ENCODE peak calls at places on chromosome 3, in five cellular contexts. K, C, Y, R and B are unnamed samples.

GRCh38 chr3:104742044-104742443 is 624.7 kb upstream of the ALCAM start:
- DNase-seq in K (no peak), C (no peak), Y (no peak), R (no peak), B (no peak)

GRCh38 chr3:57397175-57398026 is 104.9 kb upstream of the ASB14 start:
- DNase-seq in K (peak), C (peak), Y (peak), R (peak), B (peak)

GRCh38 chr3:73623316-73623715 is 1.4 kb downstream of the PDZRN3 start:
- DNase-seq in K (no peak), C (no peak), Y (peak), R (no peak), B (no peak)

GRCh38 chr3:108835101-108835500 is 12.5 kb downstream of the TRAT1 start:
- DNase-seq in K (no peak), C (no peak), Y (no peak), R (no peak), B (no peak)

GRCh38 chr3:17384567-17385296 is 357.7 kb downstream of the TBC1D5 start:
- DNase-seq in K (no peak), C (no peak), Y (peak), R (no peak), B (no peak)

GRCh38 chr3:67009716-67010115 is 11.6 kb downstream of the KBTBD8 start:
- DNase-seq in K (no peak), C (no peak), Y (no peak), R (no peak), B (no peak)

GRCh38 chr3:126982125-126982521 is 792 bp upstream of the PLXNA1 start:
- DNase-seq in K (peak), C (peak), Y (peak), R (peak), B (no peak)

GRCh38 chr3:169454823-169455222 is 208.7 kb downstream of the MECOM start:
- DNase-seq in K (no peak), C (no peak), Y (peak), R (no peak), B (no peak)

GRCh38 chr3:59463253-59463652 is 413.4 kb upstream of the CFAP20DC start:
- DNase-seq in K (no peak), C (no peak), Y (no peak), R (no peak), B (no peak)

GRCh38 chr3:108406661-108407206 is 103.7 kb downstream of the MYH15 start:
- DNase-seq in K (no peak), C (peak), Y (peak), R (no peak), B (peak)

GRCh38 chr3:89692601-89693000 is 585.2 kb downstream of the EPHA3 start:
- DNase-seq in K (no peak), C (no peak), Y (peak), R (no peak), B (no peak)

GRCh38 chr3:86969500-86970189 is 21.3 kb downstream of the VGLL3 start:
- DNase-seq in K (peak), C (peak), Y (peak), R (peak), B (no peak)

GRCh38 chr3:67059443-67059842 is 61.3 kb downstream of the KBTBD8 start:
- DNase-seq in K (no peak), C (no peak), Y (no peak), R (no peak), B (no peak)

GRCh38 chr3:160179906-160180305 is 45.3 kb upstream of the C3orf80 start:
- DNase-seq in K (no peak), C (no peak), Y (no peak), R (no peak), B (no peak)

GRCh38 chr3:148820885-148821284 is 6.7 kb upstream of the CPB1 start:
- DNase-seq in K (peak), C (no peak), Y (no peak), R (no peak), B (no peak)

GRCh38 chr3:69902386-69902785 is 97.1 kb upstream of the SAMMSON start:
- DNase-seq in K (no peak), C (no peak), Y (no peak), R (no peak), B (no peak)

GRCh38 chr3:107846282-107846852 is 244.5 kb downstream of the CD47 start:
- DNase-seq in K (peak), C (peak), Y (peak), R (peak), B (peak)

GRCh38 chr3:184712579-184713355 is 903 bp upstream of the MAGEF1 start:
- DNase-seq in K (no peak), C (no peak), Y (no peak), R (no peak), B (no peak)

GRCh38 chr3:13884851-13885703 is 5.2 kb upstream of the WNT7A start:
- DNase-seq in K (peak), C (peak), Y (no peak), R (no peak), B (peak)

GRCh38 chr3:106333911-106334618 is 465.3 kb upstream of the CBLB start:
- DNase-seq in K (no peak), C (peak), Y (peak), R (no peak), B (no peak)

DNA sequence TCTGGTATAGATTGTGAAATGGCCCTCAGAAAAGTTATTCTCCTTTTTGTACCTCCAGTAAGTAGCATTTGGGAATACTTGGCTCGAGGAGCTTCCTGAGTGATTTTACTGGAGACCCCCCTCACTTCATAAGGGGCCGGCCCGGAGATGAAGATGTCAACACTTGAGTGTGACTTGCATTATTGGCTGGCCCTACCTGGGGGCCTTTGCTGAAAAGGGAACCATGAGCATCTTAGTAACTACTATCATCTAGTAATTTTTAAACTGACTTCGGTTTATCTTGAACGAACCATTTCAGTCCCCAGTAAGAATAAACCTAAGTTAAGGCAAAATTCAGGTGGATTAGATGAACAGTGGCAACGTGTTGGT is 1.3 kb downstream of the FAIM start:
- DNase-seq in K (no peak), C (no peak), Y (no peak), R (no peak), B (no peak)
- H3K9ac ChIP-seq in K (no peak), C (no peak), Y (peak), R (no peak), B (no peak)

DNA sequence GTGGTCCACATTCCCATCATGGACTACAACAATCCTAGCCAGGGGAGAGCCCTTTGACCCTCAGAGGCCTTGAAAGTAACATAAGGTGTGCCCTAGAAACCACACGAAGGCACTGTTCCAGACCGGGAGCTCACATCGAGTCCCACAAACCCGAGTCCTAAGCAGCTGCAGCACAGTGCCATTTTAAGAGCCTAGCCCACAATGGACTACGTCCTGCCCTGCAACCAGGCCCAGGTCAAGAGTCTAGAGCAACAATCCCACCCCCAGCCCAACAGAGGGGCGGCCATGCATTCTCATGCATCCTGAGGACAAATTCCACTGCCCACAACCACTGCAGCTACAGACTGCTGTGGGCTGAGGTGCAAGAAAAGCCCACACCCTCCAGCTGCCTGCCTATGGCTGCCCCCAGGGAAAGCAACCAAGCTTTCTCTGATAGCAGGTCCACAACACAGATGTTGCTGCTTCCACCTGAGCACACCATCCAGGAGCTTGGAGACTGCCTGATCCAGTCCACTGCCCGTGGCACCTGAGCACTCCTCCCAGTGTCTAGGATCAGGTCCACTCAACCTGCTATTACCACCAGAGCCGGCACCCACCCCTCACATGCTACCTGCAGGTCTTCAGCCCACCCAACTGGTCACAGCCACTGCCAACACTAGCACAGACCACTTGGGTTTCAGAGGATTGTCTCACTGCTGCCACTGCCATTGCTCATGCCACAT is 56.8 kb downstream of the IGSF11 start:
- DNase-seq in K (no peak), C (no peak), Y (no peak), R (no peak), B (no peak)
- H2BK12ac ChIP-seq in K (no peak), C (no peak), Y (no peak), R (peak), B (no peak)

DNA sequence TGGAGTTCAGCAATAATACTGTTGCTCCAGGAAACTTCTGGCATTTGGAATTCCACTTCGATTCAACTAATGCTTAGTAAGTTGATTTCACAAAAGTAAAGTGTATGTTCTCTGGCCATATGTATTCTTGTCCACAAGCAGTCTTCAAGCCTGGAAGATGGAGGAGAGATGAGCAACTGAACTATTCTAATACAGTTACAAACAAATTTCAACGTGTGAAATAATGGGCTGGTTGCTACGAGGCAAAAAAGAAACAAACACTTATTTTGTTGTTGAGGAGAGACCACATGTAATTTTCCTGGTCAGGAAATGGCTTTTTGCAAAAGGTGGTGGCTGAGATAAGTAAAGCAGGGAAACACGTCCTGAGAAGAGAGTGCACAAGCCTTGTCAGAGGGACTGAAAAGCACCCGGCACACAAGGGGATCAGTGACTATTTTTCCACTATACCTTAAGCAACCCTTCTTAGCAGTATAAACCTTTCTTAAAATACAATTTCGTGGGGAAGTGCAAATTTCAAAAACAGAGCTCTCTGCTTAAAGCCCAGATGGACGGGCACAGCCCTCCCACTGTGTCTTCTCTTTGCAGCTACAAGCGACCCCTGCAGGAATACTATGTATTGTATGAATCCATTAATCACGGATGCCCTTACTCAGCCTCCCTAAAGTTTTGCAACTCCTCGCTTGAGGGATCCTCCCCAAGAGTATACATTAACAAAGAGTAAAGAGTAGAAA is 253.9 kb downstream of the IL5RA start:
- DNase-seq in K (peak), C (no peak), Y (peak), R (no peak), B (no peak)
- H3K9ac ChIP-seq in K (no peak), C (no peak), Y (no peak), R (no peak), B (no peak)

GRCh38 chr3:129688310-129688895 is 81.9 kb upstream of the PLXND1 start:
- DNase-seq in K (peak), C (no peak), Y (peak), R (peak), B (peak)

GRCh38 chr3:129689036-129689435 is 82.6 kb upstream of the PLXND1 start:
- DNase-seq in K (no peak), C (no peak), Y (no peak), R (no peak), B (no peak)

GRCh38 chr3:129686941-129687340 is 80.5 kb upstream of the PLXND1 start:
- DNase-seq in K (no peak), C (no peak), Y (no peak), R (no peak), B (no peak)

GRCh38 chr3:129690406-129690805 is 83.9 kb upstream of the PLXND1 start:
- DNase-seq in K (peak), C (peak), Y (peak), R (no peak), B (peak)

DNA sequence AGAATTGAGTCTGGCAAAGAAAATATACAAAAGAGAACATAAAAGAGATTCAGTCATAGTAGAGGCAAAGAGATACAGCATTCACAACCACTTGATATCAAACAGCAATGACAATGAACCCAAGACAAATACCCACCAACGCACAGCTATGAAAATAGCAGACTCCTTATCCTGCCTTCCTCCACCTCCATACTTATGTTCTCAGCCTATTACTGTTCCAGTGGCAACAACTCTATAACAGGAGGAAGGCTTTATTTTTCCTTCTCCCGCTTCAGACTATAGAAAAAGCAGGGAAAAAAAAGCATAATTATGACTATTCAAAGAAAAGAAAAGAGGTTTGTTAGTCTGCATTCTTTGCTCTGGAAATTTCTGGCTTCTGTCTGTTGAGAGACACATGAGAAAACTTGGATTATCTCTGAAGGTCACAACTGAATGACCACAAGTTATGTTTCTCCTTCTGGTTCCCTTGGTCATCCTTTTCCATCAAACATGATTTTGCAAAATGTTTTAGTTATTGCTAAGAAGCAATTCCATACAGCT is 81.2 kb upstream of the PLXND1 start:
- DNase-seq in K (no peak), C (no peak), Y (no peak), R (no peak), B (no peak)
- H2BK12ac ChIP-seq in K (no peak), C (no peak), Y (no peak), R (no peak), B (no peak)

DNA sequence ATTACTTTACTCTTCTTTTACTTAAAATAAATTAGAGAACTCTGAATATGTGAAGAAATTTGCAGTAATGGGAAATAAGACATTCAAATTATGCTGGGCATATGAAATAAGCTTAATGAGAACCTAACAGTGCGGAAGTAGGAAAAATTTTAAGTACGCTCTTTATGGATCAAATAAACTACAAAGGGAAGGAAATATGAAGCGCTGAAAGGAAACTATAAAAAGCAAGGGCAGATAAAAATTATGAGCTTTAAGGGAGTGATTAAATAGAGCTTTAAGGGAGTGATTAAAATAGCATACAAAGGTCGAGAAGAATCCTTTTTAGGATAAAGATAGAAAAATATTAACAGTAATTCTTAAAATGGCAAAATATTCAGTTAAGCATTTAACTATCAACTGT is 118.3 kb upstream of the AADACL2 start:
- DNase-seq in K (no peak), C (no peak), Y (no peak), R (no peak), B (no peak)
- H3K9ac ChIP-seq in K (no peak), C (no peak), Y (no peak), R (no peak), B (no peak)

GRCh38 chr3:97485206-97485605 is 279.4 kb upstream of the ARL6 start:
- DNase-seq in K (no peak), C (no peak), Y (no peak), R (no peak), B (no peak)

GRCh38 chr3:97487587-97487986 is 277.0 kb upstream of the ARL6 start:
- DNase-seq in K (no peak), C (no peak), Y (no peak), R (no peak), B (no peak)
- H2BK12ac ChIP-seq in K (no peak), C (no peak), Y (no peak), R (no peak), B (no peak)

GRCh38 chr3:44555753-44556152 is 760 bp downstream of the ZKSCAN7 start:
- DNase-seq in K (no peak), C (no peak), Y (peak), R (no peak), B (no peak)
- H3K9ac ChIP-seq in K (peak), C (no peak), Y (peak), R (peak), B (no peak)

GRCh38 chr3:123064506-123064905 is 2.3 kb upstream of the PDIA5 start:
- DNase-seq in K (no peak), C (no peak), Y (no peak), R (no peak), B (no peak)

GRCh38 chr3:123061856-123062255 is 5.0 kb upstream of the PDIA5 start:
- DNase-seq in K (no peak), C (no peak), Y (no peak), R (no peak), B (no peak)

GRCh38 chr3:123063034-123063433 is 3.8 kb upstream of the PDIA5 start:
- DNase-seq in K (no peak), C (no peak), Y (no peak), R (no peak), B (no peak)

GRCh38 chr3:123058505-123058904 is 8.3 kb upstream of the PDIA5 start:
- DNase-seq in K (no peak), C (no peak), Y (no peak), R (no peak), B (no peak)

GRCh38 chr3:123060054-123060453 is 6.8 kb upstream of the PDIA5 start:
- DNase-seq in K (no peak), C (no peak), Y (no peak), R (no peak), B (no peak)
- H2BK12ac ChIP-seq in K (no peak), C (no peak), Y (no peak), R (no peak), B (no peak)

DNA sequence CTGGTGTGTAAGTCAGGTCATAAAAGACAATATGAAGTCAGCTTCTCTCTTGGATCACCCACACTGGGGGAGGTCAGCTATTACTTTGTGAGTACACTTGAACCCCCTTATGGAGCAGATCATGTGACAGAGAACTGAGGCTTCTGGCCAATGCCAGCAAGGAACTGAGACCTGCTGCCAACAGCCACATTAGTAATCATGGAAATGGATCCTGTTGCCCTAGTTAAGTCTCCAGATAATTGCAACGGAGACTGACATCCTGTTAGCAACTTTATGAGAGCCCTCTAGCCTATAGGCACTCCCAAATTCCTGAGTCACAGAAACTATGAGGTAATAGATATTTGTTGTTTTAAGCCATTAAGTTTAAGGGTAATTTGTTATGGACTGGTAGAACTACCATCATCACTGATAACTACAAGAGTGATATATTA is 110.4 kb upstream of the GMNC start:
- DNase-seq in K (no peak), C (no peak), Y (peak), R (no peak), B (no peak)
- H3K9ac ChIP-seq in K (no peak), C (no peak), Y (no peak), R (no peak), B (no peak)